ENCODE peak calls at places on chromosomes 12 and 14, in seven cellular contexts. One of them, this sample, is unnamed.

GRCh38 chr14:58637040-58637390 is 747 bp upstream of the DACT1 start:
- DNase-seq in psoas muscle: peak
- DNase-seq in heart right ventricle: peak
- DNase-seq in fibroblast of lung: peak
- DNase-seq in uterus: peak
- DNase-seq in astrocyte: peak
- DNase-seq in colonic mucosa: peak
- DNase-seq in this sample: peak

GRCh38 chr12:113359133-113359938 is 949 bp downstream of the PLBD2 start:
- DNase-seq in psoas muscle: peak
- DNase-seq in heart right ventricle: peak
- DNase-seq in fibroblast of lung: peak
- DNase-seq in uterus: peak
- DNase-seq in astrocyte: peak
- DNase-seq in colonic mucosa: peak
- DNase-seq in this sample: no peak

GRCh38 chr12:131363416-131363815 is 347.5 kb upstream of the SFSWAP start:
- DNase-seq in psoas muscle: no peak
- DNase-seq in heart right ventricle: no peak
- DNase-seq in fibroblast of lung: no peak
- DNase-seq in uterus: no peak
- DNase-seq in astrocyte: no peak
- DNase-seq in colonic mucosa: no peak
- DNase-seq in this sample: no peak

GRCh38 chr14:80959448-80960006 is 4.1 kb downstream of the TSHR start:
- DNase-seq in psoas muscle: no peak
- DNase-seq in heart right ventricle: no peak
- DNase-seq in fibroblast of lung: no peak
- DNase-seq in uterus: no peak
- DNase-seq in astrocyte: no peak
- DNase-seq in colonic mucosa: peak
- DNase-seq in this sample: no peak

GRCh38 chr14:35402323-35403084 is 2.0 kb downstream of the NFKBIA start:
- DNase-seq in psoas muscle: no peak
- DNase-seq in heart right ventricle: no peak
- DNase-seq in fibroblast of lung: no peak
- DNase-seq in uterus: peak
- DNase-seq in astrocyte: no peak
- DNase-seq in colonic mucosa: peak
- DNase-seq in this sample: no peak

GRCh38 chr12:99281277-99281676 is 366.3 kb upstream of the GARIN6 start:
- DNase-seq in psoas muscle: no peak
- DNase-seq in heart right ventricle: no peak
- DNase-seq in fibroblast of lung: no peak
- DNase-seq in uterus: no peak
- DNase-seq in astrocyte: peak
- DNase-seq in colonic mucosa: no peak
- DNase-seq in this sample: no peak

GRCh38 chr14:85387181-85387580 is 142.8 kb upstream of the FLRT2 start:
- DNase-seq in psoas muscle: no peak
- DNase-seq in heart right ventricle: no peak
- DNase-seq in fibroblast of lung: no peak
- DNase-seq in uterus: no peak
- DNase-seq in astrocyte: no peak
- DNase-seq in colonic mucosa: no peak
- DNase-seq in this sample: no peak

GRCh38 chr14:104341532-104342434 is 203.4 kb downstream of the KIF26A start:
- DNase-seq in psoas muscle: no peak
- DNase-seq in heart right ventricle: peak
- DNase-seq in fibroblast of lung: no peak
- DNase-seq in uterus: peak
- DNase-seq in astrocyte: no peak
- DNase-seq in colonic mucosa: peak
- DNase-seq in this sample: peak

GRCh38 chr14:64879635-64880381 is at the start of gene SPTB:
- DNase-seq in psoas muscle: peak
- DNase-seq in heart right ventricle: peak
- DNase-seq in fibroblast of lung: no peak
- DNase-seq in uterus: peak
- DNase-seq in astrocyte: no peak
- DNase-seq in colonic mucosa: peak
- DNase-seq in this sample: peak

GRCh38 chr14:60722836-60723217 is 1.3 kb downstream of the SIX4 start:
- DNase-seq in psoas muscle: peak
- DNase-seq in heart right ventricle: peak
- DNase-seq in fibroblast of lung: peak
- DNase-seq in uterus: peak
- DNase-seq in astrocyte: peak
- DNase-seq in colonic mucosa: no peak
- DNase-seq in this sample: peak

GRCh38 chr12:54053625-54054441 is at the start of gene HOXC4:
- DNase-seq in psoas muscle: no peak
- DNase-seq in heart right ventricle: no peak
- DNase-seq in fibroblast of lung: peak
- DNase-seq in uterus: no peak
- DNase-seq in astrocyte: peak
- DNase-seq in colonic mucosa: no peak
- DNase-seq in this sample: no peak

GRCh38 chr14:32998433-32998832 is 59.8 kb downstream of the NPAS3 start:
- DNase-seq in psoas muscle: no peak
- DNase-seq in heart right ventricle: no peak
- DNase-seq in fibroblast of lung: peak
- DNase-seq in uterus: no peak
- DNase-seq in astrocyte: peak
- DNase-seq in colonic mucosa: no peak
- DNase-seq in this sample: no peak

GRCh38 chr14:70885343-70886014 is 21.8 kb upstream of the PCNX1 start:
- DNase-seq in psoas muscle: no peak
- DNase-seq in heart right ventricle: no peak
- DNase-seq in fibroblast of lung: no peak
- DNase-seq in uterus: no peak
- DNase-seq in astrocyte: no peak
- DNase-seq in colonic mucosa: no peak
- DNase-seq in this sample: no peak

GRCh38 chr14:95023886-95024285 is 133.4 kb downstream of the DICER1 start:
- DNase-seq in psoas muscle: no peak
- DNase-seq in heart right ventricle: no peak
- DNase-seq in fibroblast of lung: no peak
- DNase-seq in uterus: no peak
- DNase-seq in astrocyte: peak
- DNase-seq in colonic mucosa: peak
- DNase-seq in this sample: no peak

GRCh38 chr12:2057793-2058408 is 5.1 kb downstream of the CACNA1C start:
- DNase-seq in psoas muscle: no peak
- DNase-seq in heart right ventricle: no peak
- DNase-seq in fibroblast of lung: no peak
- DNase-seq in uterus: no peak
- DNase-seq in astrocyte: no peak
- DNase-seq in colonic mucosa: no peak
- DNase-seq in this sample: no peak

GRCh38 chr12:89040146-89040964 is 311.9 kb downstream of the DUSP6 start:
- DNase-seq in psoas muscle: no peak
- DNase-seq in heart right ventricle: no peak
- DNase-seq in fibroblast of lung: no peak
- DNase-seq in uterus: no peak
- DNase-seq in astrocyte: peak
- DNase-seq in colonic mucosa: no peak
- DNase-seq in this sample: no peak

GRCh38 chr12:34405286-34406227 is 383.3 kb downstream of the ALG10 start:
- DNase-seq in psoas muscle: peak
- DNase-seq in heart right ventricle: peak
- DNase-seq in fibroblast of lung: no peak
- DNase-seq in uterus: peak
- DNase-seq in astrocyte: no peak
- DNase-seq in colonic mucosa: peak
- DNase-seq in this sample: no peak

GRCh38 chr14:61394542-61394941 is 73.2 kb downstream of the PRKCH start:
- DNase-seq in psoas muscle: no peak
- DNase-seq in heart right ventricle: no peak
- DNase-seq in fibroblast of lung: no peak
- DNase-seq in uterus: no peak
- DNase-seq in astrocyte: no peak
- DNase-seq in colonic mucosa: no peak
- DNase-seq in this sample: no peak

GRCh38 chr14:45133683-45134050 is 614 bp downstream of the FKBP3 start:
- DNase-seq in psoas muscle: no peak
- DNase-seq in heart right ventricle: no peak
- DNase-seq in fibroblast of lung: peak
- DNase-seq in uterus: no peak
- DNase-seq in astrocyte: no peak
- DNase-seq in colonic mucosa: no peak
- DNase-seq in this sample: no peak

GRCh38 chr14:60632777-60633176 is 16.5 kb downstream of the SIX1 start:
- DNase-seq in psoas muscle: no peak
- DNase-seq in heart right ventricle: no peak
- DNase-seq in fibroblast of lung: no peak
- DNase-seq in uterus: no peak
- DNase-seq in astrocyte: no peak
- DNase-seq in colonic mucosa: no peak
- DNase-seq in this sample: no peak

GRCh38 chr14:58572092-58572853 is 65.5 kb upstream of the DACT1 start:
- DNase-seq in psoas muscle: no peak
- DNase-seq in heart right ventricle: no peak
- DNase-seq in fibroblast of lung: peak
- DNase-seq in uterus: no peak
- DNase-seq in astrocyte: peak
- DNase-seq in colonic mucosa: no peak
- DNase-seq in this sample: no peak

DNA sequence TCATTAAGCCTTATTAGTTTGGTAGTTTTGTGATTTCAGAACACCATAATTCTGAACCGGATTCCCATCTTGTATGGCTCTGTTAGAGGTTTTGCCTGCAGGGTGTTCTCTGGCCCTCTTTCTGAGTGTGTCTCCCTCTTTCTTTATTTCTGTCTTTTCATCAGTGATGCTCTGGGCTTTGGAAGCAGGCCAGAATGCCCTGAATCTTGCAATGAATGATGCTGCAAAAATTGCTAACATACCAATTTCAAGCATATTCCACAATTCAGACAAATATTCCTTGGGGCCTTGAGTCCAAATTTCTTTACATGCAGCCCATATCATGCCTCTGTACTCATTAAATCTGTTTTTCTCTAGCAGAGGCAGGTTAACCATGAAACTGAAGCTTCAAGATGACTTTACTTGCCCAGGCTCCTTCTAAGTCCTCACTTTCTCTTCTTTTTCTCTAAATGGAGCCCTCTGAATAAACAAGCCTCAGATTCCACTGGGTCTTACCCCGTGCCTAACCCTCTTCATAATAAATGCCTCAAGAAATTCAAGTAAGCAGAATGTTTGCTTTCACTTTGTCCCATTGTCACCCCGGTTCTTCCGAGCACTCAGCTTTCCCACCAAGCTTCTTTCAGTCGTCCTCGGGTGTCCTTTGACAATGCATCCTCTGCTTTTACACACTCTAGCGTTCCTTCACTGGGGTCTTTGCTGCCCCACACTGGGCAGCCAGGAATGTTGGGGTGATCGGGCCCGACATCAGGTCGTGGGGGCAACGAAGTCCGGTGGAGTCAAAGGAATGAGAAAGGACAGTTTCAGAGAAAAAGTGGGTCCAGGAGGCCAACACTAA is 78.8 kb upstream of the SLC38A4 start:
- DNase-seq in psoas muscle: no peak
- DNase-seq in heart right ventricle: no peak
- DNase-seq in fibroblast of lung: no peak
- DNase-seq in uterus: no peak
- DNase-seq in astrocyte: no peak
- DNase-seq in colonic mucosa: no peak
- DNase-seq in this sample: no peak
- H3K4me3 ChIP-seq in psoas muscle: no peak
- H3K4me3 ChIP-seq in heart right ventricle: no peak
- H3K4me3 ChIP-seq in fibroblast of lung: no peak
- H3K4me3 ChIP-seq in uterus: no peak
- H3K4me3 ChIP-seq in astrocyte: no peak
- H3K4me3 ChIP-seq in colonic mucosa: no peak
- H3K4me3 ChIP-seq in this sample: no peak

DNA sequence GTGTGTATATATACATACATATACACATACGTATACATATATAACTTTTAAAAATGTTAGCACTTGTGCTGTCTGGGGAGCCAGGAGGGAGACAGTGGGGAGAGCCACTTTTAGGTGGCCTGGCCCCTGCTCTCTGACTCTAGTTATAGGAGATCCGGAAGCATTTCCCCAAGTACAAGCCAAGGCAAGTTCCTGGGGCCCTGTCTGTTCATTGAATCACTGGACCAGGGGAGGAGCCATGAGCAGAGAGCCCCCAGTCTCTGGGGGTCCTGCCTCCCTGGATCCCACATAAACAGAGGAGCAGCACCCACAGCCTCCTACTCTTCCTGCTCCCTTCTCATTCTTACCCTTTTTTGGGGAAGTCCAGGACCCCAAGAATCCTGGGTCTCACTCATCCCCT is 45.4 kb upstream of the TMED10 start:
- DNase-seq in psoas muscle: no peak
- DNase-seq in heart right ventricle: no peak
- DNase-seq in fibroblast of lung: no peak
- DNase-seq in uterus: no peak
- DNase-seq in astrocyte: no peak
- DNase-seq in colonic mucosa: no peak
- DNase-seq in this sample: no peak
- H3K4me3 ChIP-seq in psoas muscle: no peak
- H3K4me3 ChIP-seq in heart right ventricle: no peak
- H3K4me3 ChIP-seq in fibroblast of lung: no peak
- H3K4me3 ChIP-seq in uterus: no peak
- H3K4me3 ChIP-seq in astrocyte: no peak
- H3K4me3 ChIP-seq in colonic mucosa: no peak
- H3K4me3 ChIP-seq in this sample: no peak

GRCh38 chr14:99818503-99819036 is 25.4 kb downstream of the EML1 start:
- DNase-seq in psoas muscle: no peak
- DNase-seq in heart right ventricle: no peak
- DNase-seq in fibroblast of lung: no peak
- DNase-seq in uterus: no peak
- DNase-seq in astrocyte: no peak
- DNase-seq in colonic mucosa: no peak
- DNase-seq in this sample: no peak

GRCh38 chr14:99815696-99816095 is 22.5 kb downstream of the EML1 start:
- DNase-seq in psoas muscle: no peak
- DNase-seq in heart right ventricle: no peak
- DNase-seq in fibroblast of lung: no peak
- DNase-seq in uterus: no peak
- DNase-seq in astrocyte: no peak
- DNase-seq in colonic mucosa: no peak
- DNase-seq in this sample: no peak

GRCh38 chr14:99816642-99817041 is 23.4 kb downstream of the EML1 start:
- DNase-seq in psoas muscle: no peak
- DNase-seq in heart right ventricle: no peak
- DNase-seq in fibroblast of lung: no peak
- DNase-seq in uterus: no peak
- DNase-seq in astrocyte: no peak
- DNase-seq in colonic mucosa: no peak
- DNase-seq in this sample: no peak

GRCh38 chr14:99816217-99816616 is 23.0 kb downstream of the EML1 start:
- DNase-seq in psoas muscle: no peak
- DNase-seq in heart right ventricle: no peak
- DNase-seq in fibroblast of lung: no peak
- DNase-seq in uterus: no peak
- DNase-seq in astrocyte: no peak
- DNase-seq in colonic mucosa: no peak
- DNase-seq in this sample: no peak

GRCh38 chr14:99817331-99817730 is 24.1 kb downstream of the EML1 start:
- DNase-seq in psoas muscle: no peak
- DNase-seq in heart right ventricle: no peak
- DNase-seq in fibroblast of lung: no peak
- DNase-seq in uterus: no peak
- DNase-seq in astrocyte: no peak
- DNase-seq in colonic mucosa: no peak
- DNase-seq in this sample: no peak
- H3K4me3 ChIP-seq in psoas muscle: no peak
- H3K4me3 ChIP-seq in heart right ventricle: no peak
- H3K4me3 ChIP-seq in fibroblast of lung: no peak
- H3K4me3 ChIP-seq in uterus: no peak
- H3K4me3 ChIP-seq in astrocyte: no peak
- H3K4me3 ChIP-seq in colonic mucosa: no peak
- H3K4me3 ChIP-seq in this sample: no peak

GRCh38 chr12:96199465-96199864 is 5.3 kb downstream of the ELK3 start:
- DNase-seq in psoas muscle: no peak
- DNase-seq in heart right ventricle: no peak
- DNase-seq in fibroblast of lung: no peak
- DNase-seq in uterus: no peak
- DNase-seq in astrocyte: no peak
- DNase-seq in colonic mucosa: no peak
- DNase-seq in this sample: no peak
- H3K4me3 ChIP-seq in psoas muscle: no peak
- H3K4me3 ChIP-seq in heart right ventricle: no peak
- H3K4me3 ChIP-seq in fibroblast of lung: no peak
- H3K4me3 ChIP-seq in uterus: no peak
- H3K4me3 ChIP-seq in astrocyte: peak
- H3K4me3 ChIP-seq in colonic mucosa: no peak
- H3K4me3 ChIP-seq in this sample: no peak